ENCODE peak calls at places on chromosomes 12 and 14, in four cellular contexts. W is NCI-H82, H is left ventricle myocardium superior, S is psoas muscle. P is an unnamed sample.

GRCh38 chr14:35806006-35806907 is 2.8 kb downstream of the RALGAPA1 start:
- DNase-seq in W (no peak), H (no peak), S (no peak), P (no peak)

GRCh38 chr12:97751704-97752103 is 289.1 kb downstream of the RMST start:
- DNase-seq in W (no peak), H (no peak), S (no peak), P (no peak)

GRCh38 chr12:67752226-67752732 is 103.7 kb downstream of the DYRK2 start:
- DNase-seq in W (no peak), H (no peak), S (no peak), P (no peak)

GRCh38 chr12:65565601-65566560 is 258.4 kb upstream of the HMGA2 start:
- DNase-seq in W (no peak), H (no peak), S (no peak), P (no peak)

GRCh38 chr12:89309452-89309802 is 42.9 kb downstream of the DUSP6 start:
- DNase-seq in W (no peak), H (no peak), S (no peak), P (no peak)

GRCh38 chr14:61911534-61911933 is 149.3 kb downstream of the SNAPC1 start:
- DNase-seq in W (no peak), H (no peak), S (no peak), P (no peak)

GRCh38 chr14:29016050-29016900 is 249.7 kb downstream of the FOXG1 start:
- DNase-seq in W (peak), H (peak), S (no peak), P (peak)

GRCh38 chr14:24430682-24431568 is 1.2 kb downstream of the KHNYN start:
- DNase-seq in W (no peak), H (peak), S (no peak), P (no peak)

GRCh38 chr14:105061428-105062047 is 3.7 kb downstream of the GPR132 start:
- DNase-seq in W (no peak), H (peak), S (peak), P (no peak)

GRCh38 chr12:52125499-52125900 is 46.0 kb downstream of the SMIM41 start:
- DNase-seq in W (no peak), H (no peak), S (no peak), P (no peak)

GRCh38 chr12:40446385-40446784 is 221.6 kb downstream of the LRRK2 start:
- DNase-seq in W (peak), H (no peak), S (no peak), P (no peak)

GRCh38 chr12:8038659-8039114 is 6.2 kb downstream of the FOXJ2 start:
- DNase-seq in W (no peak), H (peak), S (peak), P (no peak)

GRCh38 chr14:67440513-67440912 is 28.5 kb upstream of the PLEK2 start:
- DNase-seq in W (peak), H (no peak), S (no peak), P (no peak)

GRCh38 chr14:84036863-84037262 is 1493.1 kb upstream of the FLRT2 start:
- DNase-seq in W (no peak), H (no peak), S (no peak), P (no peak)

GRCh38 chr12:10285919-10286318 is 21.8 kb upstream of the KLRD1 start:
- DNase-seq in W (peak), H (no peak), S (no peak), P (no peak)

GRCh38 chr12:68530965-68531364 is 79.7 kb upstream of the RAP1B start:
- DNase-seq in W (no peak), H (no peak), S (no peak), P (no peak)